ENCODE peak calls at places on chromosomes 2 and 18, in five cellular contexts. A, L, H, Z and F are unnamed samples.
A peak's percentile ranks its signal among the peaks of the same experiment; 100 is the strongest.

GRCh38 chr2:86383844-86384243 is 46.4 kb upstream of the REEP1 start:
- DNase-seq in L (no peak), A (no peak), Z (peak; percentile 44), H (no peak), F (no peak)

GRCh38 chr2:119823734-119824334 is 64.1 kb downstream of the PTPN4 start:
- DNase-seq in A (no peak), Z (peak; percentile 54), H (peak; percentile 42), L (no peak), F (peak; percentile 40)

GRCh38 chr2:229800997-229801754 is 86.8 kb upstream of the DNER start:
- DNase-seq in H (peak; percentile 53), A (peak; percentile 77), L (no peak), Z (peak; percentile 72), F (peak; percentile 63)

GRCh38 chr2:207871911-207872310 is 102.2 kb upstream of the FZD5 start:
- DNase-seq in A (no peak), H (no peak), Z (no peak), L (no peak), F (no peak)

GRCh38 chr2:59904145-59904544 is 649.3 kb downstream of the BCL11A start:
- DNase-seq in H (no peak), A (no peak), L (no peak), Z (no peak), F (no peak)

GRCh38 chr18:70762812-70763211 is 474.0 kb downstream of the SOCS6 start:
- DNase-seq in H (no peak), L (no peak), Z (no peak), A (no peak), F (no peak)

GRCh38 chr2:21008014-21008789 is 35.7 kb downstream of the APOB start:
- DNase-seq in H (no peak), Z (no peak), L (no peak), A (no peak), F (no peak)

GRCh38 chr2:222655406-222655747 is 515 bp downstream of the FARSB start:
- DNase-seq in L (no peak), Z (peak; percentile 33), A (no peak), H (no peak), F (peak; percentile 19)

GRCh38 chr2:42303252-42303651 is 57.8 kb downstream of the COX7A2L start:
- DNase-seq in A (no peak), L (no peak), Z (no peak), H (no peak), F (no peak)

GRCh38 chr2:42622943-42623676 is 54.7 kb downstream of the MTA3 start:
- DNase-seq in A (no peak), L (no peak), Z (no peak), H (no peak), F (no peak)

GRCh38 chr2:216648105-216648504 is 14.9 kb downstream of the IGFBP2 start:
- DNase-seq in H (no peak), Z (no peak), L (no peak), A (peak; percentile 11), F (no peak)

GRCh38 chr2:100957971-100958653 is 44.0 kb upstream of the RPL31 start:
- DNase-seq in H (no peak), Z (peak; percentile 82), L (no peak), A (peak; percentile 24), F (no peak)

GRCh38 chr2:94982661-94983060 is 42.8 kb upstream of the MAL start:
- DNase-seq in Z (peak; percentile 9), H (no peak), L (no peak), A (no peak), F (no peak)

GRCh38 chr2:57205241-57205640 is 841.4 kb upstream of the VRK2 start:
- DNase-seq in Z (no peak), H (no peak), A (no peak), L (no peak), F (no peak)

GRCh38 chr2:131673400-131674173 is 145.9 kb downstream of the CCDC74A start:
- DNase-seq in A (peak; percentile 92), Z (peak; percentile 57), H (peak; percentile 72), L (peak; percentile 81), F (peak; percentile 78)

GRCh38 chr2:158127380-158127804 is 25.7 kb downstream of the UPP2 start:
- DNase-seq in H (no peak), Z (no peak), L (no peak), A (no peak), F (no peak)

GRCh38 chr2:52082646-52083045 is 1050.7 kb upstream of the NRXN1 start:
- DNase-seq in Z (no peak), L (no peak), H (no peak), A (no peak), F (no peak)

GRCh38 chr2:132978840-132979239 is 308.8 kb upstream of the LYPD1 start:
- DNase-seq in A (no peak), H (no peak), L (no peak), Z (no peak), F (no peak)

DNA sequence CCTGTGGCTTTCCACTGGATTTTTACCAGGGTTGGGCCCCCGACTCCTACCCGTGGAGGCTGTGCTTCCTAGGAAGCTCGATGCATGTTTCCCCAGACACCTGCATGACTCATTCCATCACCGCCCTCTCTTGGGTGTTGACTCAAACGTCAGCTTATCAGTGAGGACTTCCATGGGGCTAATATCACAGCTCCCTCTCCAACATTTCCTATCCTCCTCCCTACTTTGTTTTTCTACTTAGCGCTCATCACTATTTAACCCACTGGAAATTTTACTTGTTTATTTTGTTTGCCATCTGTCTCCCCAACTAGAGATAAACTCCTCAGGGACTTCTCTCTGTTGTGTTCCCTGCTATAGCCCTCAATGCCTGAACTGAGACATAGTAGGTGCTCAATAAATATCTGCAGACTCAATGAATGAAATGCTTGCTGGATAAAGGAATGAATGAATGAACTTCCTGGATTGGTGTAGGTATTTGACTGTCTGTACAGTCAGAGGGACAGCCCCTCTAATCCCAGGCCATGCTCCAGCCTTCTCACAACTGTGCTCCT is 89.7 kb upstream of the MSH2 start:
- DNase-seq in Z (no peak), L (no peak), A (peak; percentile 43), H (no peak), F (no peak)
- TF ChIP-seq CTCF in Z (no peak), L (no peak), A (no peak), H (peak; percentile 19), F (no peak)

GRCh38 chr2:30334738-30335426 is 103.5 kb downstream of the LBH start:
- DNase-seq in L (no peak), A (no peak), Z (no peak), H (peak; percentile 17), F (no peak)
- TF ChIP-seq CTCF in L (peak; percentile 29), A (no peak), Z (no peak), H (no peak), F (peak; percentile 7)

DNA sequence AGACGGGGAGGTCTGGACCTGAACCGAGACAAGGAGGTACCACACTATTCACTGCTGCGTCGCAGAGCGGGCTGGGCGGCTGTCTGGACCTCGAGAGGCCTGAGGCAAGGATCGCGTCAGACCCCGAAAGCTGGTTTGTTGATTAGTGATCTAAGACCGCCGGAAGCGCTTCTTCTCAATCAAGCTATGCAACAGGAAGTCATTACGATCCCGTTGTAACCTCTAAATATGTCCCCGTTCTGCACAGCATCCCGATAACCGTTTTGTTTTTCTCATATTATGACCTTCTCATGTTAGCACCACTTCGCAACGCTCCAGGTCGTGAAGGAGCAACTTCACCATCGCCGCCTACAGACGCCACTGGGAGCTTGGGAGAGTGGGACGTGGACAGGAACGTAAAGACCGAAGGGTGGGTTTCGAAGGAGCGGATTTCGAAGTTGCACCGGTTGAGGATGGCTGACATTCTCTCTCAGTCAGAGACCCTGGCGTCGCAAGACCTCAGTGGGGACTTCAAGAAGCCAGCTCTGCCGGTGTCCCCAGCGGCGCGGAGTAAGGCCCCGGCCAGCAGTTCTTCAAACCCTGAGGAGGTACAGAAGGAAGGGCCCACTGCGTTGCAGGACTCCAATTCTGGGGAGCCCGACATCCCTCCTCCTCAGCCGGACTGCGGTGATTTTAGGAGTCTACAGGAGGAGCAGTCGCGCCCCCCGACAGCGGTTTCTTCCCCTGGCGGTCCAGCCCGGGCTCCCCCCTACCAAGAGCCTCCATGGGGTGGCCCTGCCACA is at the start of the genes SLC4A1AP and SUPT7L:
- DNase-seq in Z (peak; percentile 90), H (peak; percentile 76), A (peak; percentile 87), L (peak; percentile 48), F (peak; percentile 88)
- TF ChIP-seq CTCF in Z (no peak), H (no peak), A (no peak), L (no peak), F (no peak)

DNA sequence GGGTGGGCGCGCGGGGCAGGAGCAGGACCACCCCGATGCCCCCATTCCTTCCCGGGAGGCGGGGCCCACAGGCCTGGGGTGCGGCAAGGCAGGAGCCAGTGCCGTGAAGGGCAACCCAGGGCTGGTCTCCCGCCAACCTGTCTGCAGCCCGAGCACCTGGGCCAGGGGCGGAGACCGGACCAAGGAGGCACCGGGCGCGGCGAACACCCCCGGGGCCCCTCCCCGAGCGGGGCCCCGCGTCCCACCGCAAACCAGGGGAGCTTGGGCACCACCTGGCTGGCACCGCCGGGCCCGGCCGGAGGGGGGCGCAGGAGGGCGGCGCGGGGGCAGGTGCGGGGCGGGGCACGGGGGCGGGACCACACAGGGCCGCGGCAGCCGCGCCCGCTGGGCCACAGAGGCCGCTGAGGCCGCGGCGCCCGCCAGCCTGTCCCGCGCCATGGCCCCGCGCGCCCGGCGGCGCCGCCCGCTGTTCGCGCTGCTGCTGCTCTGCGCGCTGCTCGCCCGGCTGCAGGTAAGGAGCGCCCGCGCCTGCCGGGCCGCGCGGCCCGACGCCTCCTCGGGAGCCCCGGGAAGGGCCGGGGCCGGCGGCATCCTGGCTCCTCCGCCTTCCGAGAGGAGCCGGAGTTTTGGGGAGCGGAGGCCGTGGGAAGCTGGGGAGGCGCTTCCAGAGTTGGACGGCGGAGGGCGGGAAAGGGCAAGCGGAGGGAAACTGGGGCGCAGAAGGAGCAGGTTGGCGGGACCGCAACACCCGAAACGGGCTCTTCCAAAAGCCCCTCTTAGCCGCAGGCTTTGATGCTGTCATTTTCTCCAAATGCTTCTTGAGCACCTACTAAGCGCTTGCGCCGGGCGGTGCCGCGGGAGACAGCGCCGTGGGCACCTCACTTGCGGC is at the start of gene TNFRSF11A:
- DNase-seq in L (peak; percentile 42), Z (no peak), A (peak; percentile 87), H (peak; percentile 94), F (peak; percentile 88)
- TF ChIP-seq CTCF in L (peak; percentile 8), Z (peak; percentile 24), A (no peak), H (peak; percentile 25), F (peak; percentile 56)

GRCh38 chr2:196182439-196183171 is 11.2 kb upstream of the STK17B start:
- DNase-seq in H (peak; percentile 47), Z (no peak), A (no peak), L (no peak), F (peak; percentile 36)
- TF ChIP-seq CTCF in H (no peak), Z (no peak), A (no peak), L (no peak), F (no peak)

DNA sequence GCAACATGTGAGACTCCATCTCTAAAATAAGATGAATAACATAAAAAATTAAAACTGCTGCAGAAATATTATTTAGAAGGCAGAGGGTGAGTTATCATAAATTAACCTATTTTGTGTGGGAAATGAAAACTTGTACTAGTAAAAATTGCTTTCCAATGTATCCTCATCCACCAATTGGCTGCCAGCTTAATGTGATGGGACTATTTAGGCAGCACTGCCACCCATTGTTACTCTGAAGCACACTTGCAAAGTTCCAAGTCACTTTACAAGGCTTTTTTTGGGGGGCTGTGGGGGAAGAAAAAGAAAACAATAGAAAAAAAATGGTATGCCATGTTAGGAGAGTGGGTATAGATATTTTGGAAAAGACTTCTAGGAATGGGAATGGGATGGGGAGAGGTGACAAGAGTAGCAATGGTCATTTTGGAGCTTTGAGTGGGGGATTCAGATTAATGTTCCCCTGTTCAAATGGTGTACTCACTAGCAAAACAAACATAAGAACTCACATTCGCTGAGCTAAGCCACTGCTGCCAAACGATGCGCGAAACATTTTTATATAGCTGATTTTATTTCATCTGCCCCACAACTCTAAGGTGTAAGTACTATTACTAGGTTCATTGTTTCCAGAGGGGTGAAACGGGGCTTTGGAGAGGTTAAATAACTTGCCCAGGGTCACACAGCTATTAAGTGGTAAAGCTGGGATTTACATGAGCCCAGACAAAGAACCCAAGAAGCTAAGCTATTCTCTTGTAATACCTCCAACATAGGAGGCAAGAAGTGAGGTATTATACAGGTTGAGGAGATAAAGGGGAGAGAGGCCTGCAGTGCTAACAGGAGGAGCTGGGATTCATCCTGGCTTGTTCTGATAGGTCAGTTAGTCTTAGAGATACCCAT is 63.0 kb downstream of the MEIS1 start:
- DNase-seq in L (no peak), Z (no peak), H (no peak), A (no peak), F (no peak)
- TF ChIP-seq CTCF in L (no peak), Z (no peak), H (no peak), A (no peak), F (no peak)